ENCODE peak calls at places on chromosomes 4 and X, in five cellular contexts. One of them, this sample, is unnamed.
A peak's percentile ranks its signal among the peaks of the same experiment; 100 is the strongest.

GRCh38 chrX:123085311-123085940 is 98.7 kb upstream of the GRIA3 start:
- DNase-seq in HepG2: peak; percentile 75
- DNase-seq in K562: no peak
- DNase-seq in GM12878: no peak
- DNase-seq in A549: no peak
- DNase-seq in this sample: peak; percentile 74

GRCh38 chr4:148044889-148045352 is 313.0 kb downstream of the ARHGAP10 start:
- DNase-seq in GM12878: peak; percentile 43
- DNase-seq in K562: peak; percentile 11
- DNase-seq in A549: peak; percentile 9
- DNase-seq in HepG2: peak; percentile 3
- DNase-seq in this sample: no peak

GRCh38 chrX:136138939-136139338 is 8.4 kb upstream of the FHL1 start:
- DNase-seq in K562: no peak
- DNase-seq in A549: no peak
- DNase-seq in GM12878: no peak
- DNase-seq in HepG2: no peak
- DNase-seq in this sample: no peak

GRCh38 chrX:71871367-71871766 is 39.3 kb upstream of the NHSL2 start:
- DNase-seq in GM12878: no peak
- DNase-seq in A549: no peak
- DNase-seq in HepG2: no peak
- DNase-seq in K562: no peak
- DNase-seq in this sample: no peak

GRCh38 chrX:119695535-119696050 is 2.6 kb upstream of the SEPTIN6 start:
- DNase-seq in HepG2: no peak
- DNase-seq in A549: no peak
- DNase-seq in GM12878: no peak
- DNase-seq in K562: no peak
- DNase-seq in this sample: no peak

GRCh38 chr4:88823058-88823919 is 125.7 kb upstream of the NAP1L5 start:
- DNase-seq in GM12878: peak; percentile 57
- DNase-seq in HepG2: peak; percentile 61
- DNase-seq in A549: peak; percentile 88
- DNase-seq in K562: peak; percentile 92
- DNase-seq in this sample: peak; percentile 88

GRCh38 chr4:25313194-25313895 is 771 bp downstream of the ZCCHC4 start:
- DNase-seq in A549: no peak
- DNase-seq in GM12878: no peak
- DNase-seq in K562: no peak
- DNase-seq in HepG2: peak; percentile 25
- DNase-seq in this sample: peak; percentile 70

GRCh38 chr4:120156115-120156718 is 89.6 kb upstream of the MAD2L1 start:
- DNase-seq in K562: peak; percentile 70
- DNase-seq in HepG2: peak; percentile 58
- DNase-seq in GM12878: peak; percentile 7
- DNase-seq in A549: peak; percentile 79
- DNase-seq in this sample: peak; percentile 83

GRCh38 chr4:172802041-172802440 is 366.6 kb upstream of the GALNT7 start:
- DNase-seq in A549: no peak
- DNase-seq in K562: no peak
- DNase-seq in HepG2: no peak
- DNase-seq in GM12878: no peak
- DNase-seq in this sample: no peak

GRCh38 chr4:128565565-128566186 is 243.8 kb upstream of the JADE1 start:
- DNase-seq in GM12878: no peak
- DNase-seq in HepG2: peak; percentile 51
- DNase-seq in K562: peak; percentile 54
- DNase-seq in A549: peak; percentile 69
- DNase-seq in this sample: peak; percentile 85

GRCh38 chr4:7067147-7067522 is 729 bp downstream of the GRPEL1 start:
- DNase-seq in GM12878: no peak
- DNase-seq in A549: peak; percentile 12
- DNase-seq in HepG2: peak; percentile 40
- DNase-seq in K562: peak; percentile 45
- DNase-seq in this sample: no peak

GRCh38 chr4:73573794-73574528 is 46.3 kb downstream of the RASSF6 start:
- DNase-seq in GM12878: peak; percentile 51
- DNase-seq in HepG2: peak; percentile 79
- DNase-seq in K562: peak; percentile 84
- DNase-seq in A549: peak; percentile 74
- DNase-seq in this sample: peak; percentile 96

GRCh38 chrX:30576881-30577280 is 685 bp downstream of the TASL start:
- DNase-seq in GM12878: no peak
- DNase-seq in HepG2: no peak
- DNase-seq in A549: no peak
- DNase-seq in K562: no peak
- DNase-seq in this sample: no peak

GRCh38 chr4:154489558-154490260 is 1.9 kb downstream of the DCHS2 start:
- DNase-seq in A549: no peak
- DNase-seq in HepG2: no peak
- DNase-seq in GM12878: no peak
- DNase-seq in K562: no peak
- DNase-seq in this sample: no peak

GRCh38 chrX:103687073-103687695 is 685 bp upstream of the MORF4L2 start:
- DNase-seq in HepG2: no peak
- DNase-seq in GM12878: no peak
- DNase-seq in K562: peak; percentile 87
- DNase-seq in A549: peak; percentile 86
- DNase-seq in this sample: no peak

GRCh38 chr4:16123356-16124084 is 39.7 kb upstream of the PROM1 start:
- DNase-seq in HepG2: no peak
- DNase-seq in GM12878: no peak
- DNase-seq in A549: no peak
- DNase-seq in K562: no peak
- DNase-seq in this sample: no peak

GRCh38 chrX:70168238-70169188 is 8.8 kb upstream of the DGAT2L6 start:
- DNase-seq in K562: peak; percentile 43
- DNase-seq in GM12878: no peak
- DNase-seq in A549: peak; percentile 62
- DNase-seq in HepG2: peak; percentile 25
- DNase-seq in this sample: peak; percentile 56

GRCh38 chr4:93764647-93765246 is 63.8 kb upstream of the ATOH1 start:
- DNase-seq in A549: peak; percentile 40
- DNase-seq in K562: peak; percentile 47
- DNase-seq in HepG2: peak; percentile 18
- DNase-seq in GM12878: no peak
- DNase-seq in this sample: peak; percentile 66

GRCh38 chrX:19964017-19964710 is 26.7 kb downstream of the BCLAF3 start:
- DNase-seq in A549: no peak
- DNase-seq in HepG2: no peak
- DNase-seq in K562: no peak
- DNase-seq in GM12878: no peak
- DNase-seq in this sample: no peak

GRCh38 chr4:54852602-54853001 is 194.8 kb downstream of the KIT start:
- DNase-seq in A549: no peak
- DNase-seq in HepG2: no peak
- DNase-seq in GM12878: no peak
- DNase-seq in K562: peak; percentile 5
- DNase-seq in this sample: no peak

GRCh38 chr4:128803783-128804182 is 5.7 kb upstream of the JADE1 start:
- DNase-seq in HepG2: no peak
- DNase-seq in K562: peak; percentile 28
- DNase-seq in A549: no peak
- DNase-seq in GM12878: no peak
- DNase-seq in this sample: no peak

GRCh38 chrX:23334871-23335599 is 386 bp downstream of the PTCHD1 start:
- DNase-seq in HepG2: no peak
- DNase-seq in K562: no peak
- DNase-seq in GM12878: no peak
- DNase-seq in A549: no peak
- DNase-seq in this sample: peak; percentile 29

GRCh38 chr4:147076179-147076578 is 130.5 kb upstream of the TTC29 start:
- DNase-seq in A549: no peak
- DNase-seq in HepG2: no peak
- DNase-seq in K562: peak; percentile 10
- DNase-seq in GM12878: no peak
- DNase-seq in this sample: no peak

GRCh38 chr4:55386073-55386472 is 9.7 kb upstream of the TMEM165 start:
- DNase-seq in HepG2: peak; percentile 13
- DNase-seq in K562: peak; percentile 72
- DNase-seq in GM12878: no peak
- DNase-seq in A549: no peak
- DNase-seq in this sample: peak; percentile 80

GRCh38 chr4:176422511-176422910 is 102.7 kb downstream of the SPCS3 start:
- DNase-seq in GM12878: no peak
- DNase-seq in HepG2: no peak
- DNase-seq in K562: no peak
- DNase-seq in A549: no peak
- DNase-seq in this sample: peak; percentile 10

GRCh38 chr4:76699911-76700310 is 198.0 kb downstream of the SOWAHB start:
- DNase-seq in HepG2: no peak
- DNase-seq in K562: no peak
- DNase-seq in A549: no peak
- DNase-seq in GM12878: no peak
- DNase-seq in this sample: no peak

GRCh38 chr4:109803924-109804571 is 2.2 kb upstream of the CFI start:
- DNase-seq in GM12878: peak; percentile 7
- DNase-seq in K562: peak; percentile 57
- DNase-seq in A549: peak; percentile 59
- DNase-seq in HepG2: peak; percentile 57
- DNase-seq in this sample: peak; percentile 79

GRCh38 chr4:1584498-1584897 is 99.6 kb downstream of the FAM53A start:
- DNase-seq in A549: no peak
- DNase-seq in GM12878: no peak
- DNase-seq in K562: no peak
- DNase-seq in HepG2: no peak
- DNase-seq in this sample: no peak

DNA sequence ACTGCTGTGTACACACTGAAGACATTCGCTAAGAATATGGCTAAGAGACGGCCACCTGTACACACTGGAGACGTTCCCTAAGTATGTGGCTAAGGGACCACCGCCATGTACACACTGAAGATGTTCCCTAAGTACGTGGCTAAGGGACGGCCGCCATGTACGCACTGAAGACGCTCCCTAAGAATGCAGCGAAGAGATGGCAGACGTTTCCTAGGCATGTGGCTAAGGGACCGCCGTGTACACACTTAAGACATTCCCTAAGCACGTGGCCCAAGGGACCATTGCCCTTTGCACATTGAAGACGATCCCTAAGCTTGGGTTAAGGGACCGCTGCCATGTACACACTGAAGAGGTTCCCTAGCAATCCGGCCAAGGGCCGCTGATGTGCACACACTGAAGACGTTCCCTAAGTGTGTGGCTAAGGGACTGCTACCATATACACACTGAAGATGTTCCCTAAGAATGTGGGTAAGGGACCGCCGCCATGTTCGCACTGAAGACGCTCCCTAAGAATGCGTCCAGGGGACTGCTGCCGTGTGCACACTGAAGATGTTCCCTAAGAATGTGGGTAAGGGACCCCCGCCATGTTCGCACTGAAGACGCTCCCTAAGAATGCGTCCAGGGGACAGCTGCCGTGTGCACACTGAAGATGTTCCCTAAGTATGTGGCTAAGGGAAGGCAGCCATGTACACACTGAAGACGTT is 36.7 kb downstream of the DHRSX start:
- DNase-seq in HepG2: no peak
- DNase-seq in A549: peak; percentile 99
- DNase-seq in K562: peak; percentile 93
- DNase-seq in GM12878: no peak
- DNase-seq in this sample: peak; percentile 77
- TF ChIP-seq JUNB in HepG2: no peak
- TF ChIP-seq JUNB in A549: no peak
- TF ChIP-seq JUNB in K562: no peak
- TF ChIP-seq JUNB in GM12878: peak; percentile 92
- TF ChIP-seq JUNB in this sample: peak; percentile 93

DNA sequence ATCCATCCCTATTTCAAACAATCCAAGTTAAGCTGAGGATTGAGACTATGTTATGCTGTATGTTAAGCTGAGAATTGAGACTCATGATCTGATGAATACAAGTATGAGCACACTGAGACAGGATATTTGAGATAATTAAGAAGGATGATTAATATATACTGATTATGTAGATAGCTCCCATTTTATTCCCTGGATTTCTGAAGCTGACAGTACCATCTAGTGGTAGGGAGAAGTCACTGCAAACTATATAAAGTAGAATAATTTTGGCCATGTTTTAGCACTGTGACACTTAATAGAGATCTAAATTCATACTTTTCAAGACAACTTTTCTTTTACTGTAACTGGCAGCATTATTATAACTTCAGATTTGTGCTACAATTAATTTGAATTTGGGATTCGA is 63.8 kb upstream of the HPRT1 start:
- DNase-seq in GM12878: no peak
- DNase-seq in HepG2: no peak
- DNase-seq in K562: no peak
- DNase-seq in A549: peak; percentile 9
- DNase-seq in this sample: peak; percentile 12
- TF ChIP-seq JUNB in GM12878: no peak
- TF ChIP-seq JUNB in HepG2: no peak
- TF ChIP-seq JUNB in K562: no peak
- TF ChIP-seq JUNB in A549: no peak
- TF ChIP-seq JUNB in this sample: no peak

GRCh38 chr4:113951263-113951662 is 28.2 kb downstream of the ARSJ start:
- DNase-seq in A549: no peak
- DNase-seq in K562: no peak
- DNase-seq in HepG2: no peak
- DNase-seq in GM12878: no peak
- DNase-seq in this sample: no peak
- TF ChIP-seq JUNB in A549: no peak
- TF ChIP-seq JUNB in K562: no peak
- TF ChIP-seq JUNB in HepG2: no peak
- TF ChIP-seq JUNB in GM12878: no peak
- TF ChIP-seq JUNB in this sample: no peak

DNA sequence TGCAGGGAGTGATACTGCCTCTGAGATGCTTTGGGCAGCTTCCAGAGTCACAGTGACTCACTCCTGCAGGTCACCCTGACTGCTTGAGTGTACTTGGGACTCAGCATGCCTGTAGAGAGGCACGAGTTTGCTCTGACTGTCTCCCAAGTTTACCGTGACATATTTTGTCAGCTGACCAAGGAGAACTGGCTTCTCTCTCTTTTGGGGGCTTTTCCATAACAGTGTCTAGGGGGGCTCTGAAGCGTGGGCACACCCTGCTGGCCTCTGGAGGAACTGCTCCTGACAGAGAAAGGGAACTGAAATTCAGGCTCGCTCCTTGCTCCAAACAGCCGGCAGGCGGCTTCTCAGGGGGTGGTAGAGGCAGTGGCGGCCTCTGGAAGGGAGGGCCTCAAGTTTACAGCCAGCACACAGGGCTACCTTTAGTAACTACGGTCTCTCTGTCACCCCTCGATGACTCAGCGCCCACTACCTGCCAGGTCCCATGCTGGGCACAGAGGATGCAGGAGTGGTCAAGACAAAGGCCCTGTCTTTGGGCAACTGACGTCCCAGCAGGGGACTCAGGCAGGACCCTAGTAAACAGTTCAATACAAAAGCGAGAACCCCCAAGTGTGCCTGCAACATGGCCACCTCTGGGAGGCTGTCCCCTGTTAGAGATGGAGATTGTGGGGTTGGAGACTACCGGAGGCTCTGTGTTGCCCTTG is 17.8 kb downstream of the ZNF185 start:
- DNase-seq in K562: peak; percentile 57
- DNase-seq in GM12878: no peak
- DNase-seq in A549: peak; percentile 37
- DNase-seq in HepG2: peak; percentile 22
- DNase-seq in this sample: peak; percentile 67
- TF ChIP-seq JUNB in K562: no peak
- TF ChIP-seq JUNB in GM12878: no peak
- TF ChIP-seq JUNB in A549: no peak
- TF ChIP-seq JUNB in HepG2: no peak
- TF ChIP-seq JUNB in this sample: no peak

GRCh38 chrX:78455901-78456300 is 128.5 kb upstream of the CYSLTR1 start:
- DNase-seq in HepG2: no peak
- DNase-seq in A549: peak; percentile 4
- DNase-seq in GM12878: no peak
- DNase-seq in K562: no peak
- DNase-seq in this sample: no peak
- TF ChIP-seq JUNB in HepG2: no peak
- TF ChIP-seq JUNB in A549: no peak
- TF ChIP-seq JUNB in GM12878: no peak
- TF ChIP-seq JUNB in K562: no peak
- TF ChIP-seq JUNB in this sample: no peak